ENCODE peak calls at places on chromosomes 2 and 18, in four cellular contexts. J is effector memory CD8-positive, alpha-beta T cell; V is foreskin keratinocyte; C is left ventricle myocardium inferior. K is an unnamed sample.

GRCh38 chr2:224884188-224884587 is 158.1 kb downstream of the DOCK10 start:
- DNase-seq in J (no peak), V (no peak), C (no peak), K (no peak)

GRCh38 chr2:101948625-101949150 is 43.1 kb upstream of the IL1R2 start:
- DNase-seq in C (no peak), J (no peak), V (no peak), K (no peak)

GRCh38 chr18:8912348-8913057 is 190.0 kb upstream of the NDUFV2 start:
- DNase-seq in J (no peak), C (no peak), V (no peak), K (no peak)

GRCh38 chr2:118250463-118250862 is 162.2 kb downstream of the INSIG2 start:
- DNase-seq in V (no peak), C (no peak), J (no peak), K (no peak)

GRCh38 chr18:1526996-1527395 is 622.3 kb downstream of the ADCYAP1 start:
- DNase-seq in V (no peak), J (no peak), C (no peak), K (no peak)

GRCh38 chr2:86747708-86748627 is 27.9 kb downstream of the RMND5A start:
- DNase-seq in V (peak; percentile 46), J (no peak), C (no peak), K (no peak)

GRCh38 chr2:176577054-176577453 is 307.8 kb downstream of the MTX2 start:
- DNase-seq in C (no peak), V (no peak), J (no peak), K (no peak)

GRCh38 chr2:70987386-70987785 is 7.3 kb downstream of the TEX261 start:
- DNase-seq in J (no peak), V (no peak), C (no peak), K (no peak)

GRCh38 chr18:6205706-6206105 is 209.0 kb downstream of the L3MBTL4 start:
- DNase-seq in V (no peak), C (no peak), J (no peak), K (no peak)

GRCh38 chr2:19574788-19575260 is 216.4 kb upstream of the OSR1 start:
- DNase-seq in J (no peak), V (peak; percentile 25), C (peak; percentile 57), K (no peak)

GRCh38 chr2:196372276-196372809 is 201.0 kb upstream of the STK17B start:
- DNase-seq in C (no peak), V (no peak), J (no peak), K (no peak)

GRCh38 chr2:224650815-224651439 is 65.2 kb downstream of the CCDC195 start:
- DNase-seq in C (no peak), V (no peak), J (peak; percentile 19), K (peak; percentile 51)

GRCh38 chr2:190466819-190467444 is 58.8 kb downstream of the MFSD6 start:
- DNase-seq in J (no peak), V (no peak), C (no peak), K (no peak)

GRCh38 chr2:240237609-240238151 is 97.2 kb upstream of the OTOS start:
- DNase-seq in J (no peak), V (peak; percentile 78), C (no peak), K (no peak)

GRCh38 chr2:200585730-200586643 is at the start of gene AOX1:
- DNase-seq in C (peak; percentile 46), J (no peak), V (no peak), K (peak; percentile 8)

GRCh38 chr2:70247364-70248144 is 874 bp downstream of the TIA1 start:
- DNase-seq in V (no peak), J (no peak), C (no peak), K (no peak)

GRCh38 chr2:240856151-240856980 is 12.3 kb upstream of the AGXT start:
- DNase-seq in V (no peak), C (no peak), J (no peak), K (no peak)

GRCh38 chr2:197498937-197499593 is 575 bp downstream of the HSPD1 start:
- DNase-seq in C (peak; percentile 46), J (peak; percentile 31), V (peak; percentile 19), K (peak; percentile 46)

GRCh38 chr2:74238879-74239278 is 40.5 kb downstream of the MTHFD2 start:
- DNase-seq in C (no peak), J (no peak), V (peak; percentile 41), K (no peak)

GRCh38 chr18:3722662-3723433 is 272.9 kb downstream of the TGIF1 start:
- DNase-seq in C (no peak), V (no peak), J (no peak), K (no peak)

GRCh38 chr2:16578081-16578480 is 87.6 kb downstream of the CYRIA start:
- DNase-seq in V (no peak), C (no peak), J (no peak), K (no peak)

GRCh38 chr2:66845307-66845706 is 410.4 kb downstream of the MEIS1 start:
- DNase-seq in V (no peak), J (no peak), C (no peak), K (no peak)

GRCh38 chr18:55234366-55235093 is 275.3 kb upstream of the CCDC68 start:
- DNase-seq in C (peak; percentile 73), J (peak; percentile 4), V (peak; percentile 29), K (no peak)

GRCh38 chr2:69616755-69617154 is 26.8 kb downstream of the AAK1 start:
- DNase-seq in C (no peak), J (peak; percentile 40), V (peak; percentile 13), K (peak; percentile 31)

GRCh38 chr2:46806526-46806925 is 109.1 kb downstream of the MCFD2 start:
- DNase-seq in V (peak; percentile 34), C (no peak), J (no peak), K (no peak)

GRCh38 chr2:146246734-146247523 is 1597.9 kb upstream of the ACVR2A start:
- DNase-seq in C (no peak), V (no peak), J (no peak), K (no peak)

GRCh38 chr2:217922101-217923006 is 80.4 kb downstream of the TNS1 start:
- DNase-seq in J (no peak), C (peak; percentile 67), V (no peak), K (no peak)

GRCh38 chr18:9535430-9535972 is 60.2 kb downstream of the RALBP1 start:
- DNase-seq in V (no peak), J (no peak), C (no peak), K (no peak)

GRCh38 chr2:177147834-177148233 is 64.8 kb upstream of the HNRNPA3 start:
- DNase-seq in V (no peak), J (no peak), C (no peak), K (no peak)

GRCh38 chr2:99488587-99488998 is 1.2 kb downstream of the REV1 start:
- DNase-seq in V (no peak), C (no peak), J (no peak), K (no peak)

GRCh38 chr2:25981596-25982272 is 563 bp downstream of the KIF3C start:
- DNase-seq in J (no peak), C (no peak), V (no peak), K (peak; percentile 46)

GRCh38 chr2:101395545-101396351 is 8.4 kb upstream of the CREG2 start:
- DNase-seq in J (no peak), V (no peak), C (no peak), K (no peak)

GRCh38 chr2:64143154-64144056 is 815 bp downstream of the PELI1 start:
- DNase-seq in C (peak; percentile 33), V (no peak), J (peak; percentile 10), K (peak; percentile 55)

GRCh38 chr2:143458258-143458954 is 329.2 kb downstream of the ARHGAP15 start:
- DNase-seq in J (no peak), V (no peak), C (no peak), K (no peak)

GRCh38 chr18:50611529-50611941 is 51.6 kb downstream of the MAPK4 start:
- DNase-seq in J (no peak), C (no peak), V (peak; percentile 44), K (no peak)

GRCh38 chr2:68764041-68764780 is 29.6 kb downstream of the ARHGAP25 start:
- DNase-seq in J (no peak), C (no peak), V (no peak), K (no peak)

GRCh38 chr18:77763530-77763929 is 513.9 kb downstream of the GALR1 start:
- DNase-seq in C (no peak), V (no peak), J (no peak), K (no peak)